ENCODE peak calls at places on chromosomes 2 and 18, in eight cellular contexts. One of them, this sample, is unnamed.

GRCh38 chr2:218671654-218672566 is at the start of the genes RNF25 and STK36:
- DNase-seq in stomach: peak; percentile 84
- DNase-seq in transverse colon: peak; percentile 84
- DNase-seq in suprapubic skin: peak; percentile 92
- DNase-seq in K562: peak; percentile 68
- DNase-seq in sigmoid colon: peak; percentile 91
- DNase-seq in esophagus muscularis mucosa: peak; percentile 96
- DNase-seq in heart left ventricle: peak; percentile 87
- DNase-seq in this sample: peak; percentile 84

GRCh38 chr2:128091691-128092050 is 671 bp downstream of the UGGT1 start:
- DNase-seq in stomach: no peak
- DNase-seq in transverse colon: peak; percentile 9
- DNase-seq in suprapubic skin: no peak
- DNase-seq in K562: no peak
- DNase-seq in sigmoid colon: no peak
- DNase-seq in esophagus muscularis mucosa: no peak
- DNase-seq in heart left ventricle: no peak
- DNase-seq in this sample: no peak

GRCh38 chr2:152238021-152238420 is 62.5 kb upstream of the STAM2 start:
- DNase-seq in stomach: no peak
- DNase-seq in transverse colon: no peak
- DNase-seq in suprapubic skin: no peak
- DNase-seq in K562: no peak
- DNase-seq in sigmoid colon: no peak
- DNase-seq in esophagus muscularis mucosa: no peak
- DNase-seq in heart left ventricle: no peak
- DNase-seq in this sample: no peak

GRCh38 chr2:23599691-23600090 is 214.7 kb downstream of the KLHL29 start:
- DNase-seq in stomach: no peak
- DNase-seq in transverse colon: no peak
- DNase-seq in suprapubic skin: no peak
- DNase-seq in K562: no peak
- DNase-seq in sigmoid colon: no peak
- DNase-seq in esophagus muscularis mucosa: no peak
- DNase-seq in heart left ventricle: no peak
- DNase-seq in this sample: no peak

GRCh38 chr2:200354823-200355751 is 48.6 kb downstream of the SPATS2L start:
- DNase-seq in stomach: no peak
- DNase-seq in transverse colon: no peak
- DNase-seq in suprapubic skin: no peak
- DNase-seq in K562: no peak
- DNase-seq in sigmoid colon: no peak
- DNase-seq in esophagus muscularis mucosa: no peak
- DNase-seq in heart left ventricle: no peak
- DNase-seq in this sample: no peak

GRCh38 chr2:105113616-105114275 is 75.9 kb downstream of the MRPS9 start:
- DNase-seq in stomach: no peak
- DNase-seq in transverse colon: no peak
- DNase-seq in suprapubic skin: no peak
- DNase-seq in K562: no peak
- DNase-seq in sigmoid colon: no peak
- DNase-seq in esophagus muscularis mucosa: peak; percentile 60
- DNase-seq in heart left ventricle: no peak
- DNase-seq in this sample: no peak

GRCh38 chr2:5472673-5473072 is 219.5 kb upstream of the SOX11 start:
- DNase-seq in stomach: no peak
- DNase-seq in transverse colon: no peak
- DNase-seq in suprapubic skin: no peak
- DNase-seq in K562: no peak
- DNase-seq in sigmoid colon: no peak
- DNase-seq in esophagus muscularis mucosa: peak; percentile 64
- DNase-seq in heart left ventricle: no peak
- DNase-seq in this sample: no peak

GRCh38 chr18:49340446-49340845 is 120.0 kb downstream of the DYM start:
- DNase-seq in stomach: no peak
- DNase-seq in transverse colon: no peak
- DNase-seq in suprapubic skin: no peak
- DNase-seq in K562: no peak
- DNase-seq in sigmoid colon: no peak
- DNase-seq in esophagus muscularis mucosa: no peak
- DNase-seq in heart left ventricle: no peak
- DNase-seq in this sample: no peak

GRCh38 chr18:51957001-51957400 is 383.0 kb upstream of the DCC start:
- DNase-seq in stomach: no peak
- DNase-seq in transverse colon: no peak
- DNase-seq in suprapubic skin: no peak
- DNase-seq in K562: no peak
- DNase-seq in sigmoid colon: no peak
- DNase-seq in esophagus muscularis mucosa: no peak
- DNase-seq in heart left ventricle: no peak
- DNase-seq in this sample: no peak

GRCh38 chr2:128642801-128643200 is 324.1 kb upstream of the HS6ST1 start:
- DNase-seq in stomach: peak; percentile 17
- DNase-seq in transverse colon: no peak
- DNase-seq in suprapubic skin: peak; percentile 13
- DNase-seq in K562: no peak
- DNase-seq in sigmoid colon: peak; percentile 26
- DNase-seq in esophagus muscularis mucosa: peak; percentile 86
- DNase-seq in heart left ventricle: peak; percentile 16
- DNase-seq in this sample: peak; percentile 2

GRCh38 chr2:18124126-18124835 is 245.8 kb downstream of the KCNS3 start:
- DNase-seq in stomach: no peak
- DNase-seq in transverse colon: no peak
- DNase-seq in suprapubic skin: no peak
- DNase-seq in K562: no peak
- DNase-seq in sigmoid colon: no peak
- DNase-seq in esophagus muscularis mucosa: peak; percentile 79
- DNase-seq in heart left ventricle: no peak
- DNase-seq in this sample: no peak

GRCh38 chr2:234919711-234920110 is 32.1 kb upstream of the SH3BP4 start:
- DNase-seq in stomach: no peak
- DNase-seq in transverse colon: no peak
- DNase-seq in suprapubic skin: no peak
- DNase-seq in K562: no peak
- DNase-seq in sigmoid colon: no peak
- DNase-seq in esophagus muscularis mucosa: peak; percentile 57
- DNase-seq in heart left ventricle: no peak
- DNase-seq in this sample: no peak

GRCh38 chr2:220090050-220090449 is 462.6 kb downstream of the SLC4A3 start:
- DNase-seq in stomach: no peak
- DNase-seq in transverse colon: no peak
- DNase-seq in suprapubic skin: no peak
- DNase-seq in K562: no peak
- DNase-seq in sigmoid colon: no peak
- DNase-seq in esophagus muscularis mucosa: no peak
- DNase-seq in heart left ventricle: no peak
- DNase-seq in this sample: no peak

GRCh38 chr18:64271975-64272659 is 123.2 kb upstream of the LINC00305 start:
- DNase-seq in stomach: no peak
- DNase-seq in transverse colon: no peak
- DNase-seq in suprapubic skin: no peak
- DNase-seq in K562: no peak
- DNase-seq in sigmoid colon: no peak
- DNase-seq in esophagus muscularis mucosa: no peak
- DNase-seq in heart left ventricle: no peak
- DNase-seq in this sample: peak; percentile 86
- H3K4me1 ChIP-seq in stomach: no peaks in the 10 kb centered on the region
- H3K4me1 ChIP-seq in transverse colon: no peaks in the 10 kb centered on the region
- H3K4me1 ChIP-seq in suprapubic skin: no peaks in the 10 kb centered on the region
- H3K4me1 ChIP-seq in K562: no peaks in the 10 kb centered on the region
- H3K4me1 ChIP-seq in sigmoid colon: no peaks in the 10 kb centered on the region
- H3K4me1 ChIP-seq in esophagus muscularis mucosa: no peaks in the 10 kb centered on the region
- H3K4me1 ChIP-seq in heart left ventricle: no peaks in the 10 kb centered on the region
- H3K4me1 ChIP-seq in this sample: no peaks in the 10 kb centered on the region

GRCh38 chr2:121076885-121077549 is 208.0 kb downstream of the TFCP2L1 start:
- DNase-seq in stomach: peak; percentile 84
- DNase-seq in transverse colon: peak; percentile 75
- DNase-seq in suprapubic skin: no peak
- DNase-seq in K562: peak; percentile 85
- DNase-seq in sigmoid colon: no peak
- DNase-seq in esophagus muscularis mucosa: no peak
- DNase-seq in heart left ventricle: peak; percentile 54
- DNase-seq in this sample: peak; percentile 75
- H3K27me3 ChIP-seq in stomach: peaks cover 30% of the 10 kb centered on the region
- H3K27me3 ChIP-seq in transverse colon: peaks cover 39% of the 10 kb centered on the region
- H3K27me3 ChIP-seq in suprapubic skin: peaks cover 32% of the 10 kb centered on the region
- H3K27me3 ChIP-seq in K562: peaks cover 52% of the 10 kb centered on the region
- H3K27me3 ChIP-seq in sigmoid colon: no peaks in the 10 kb centered on the region
- H3K27me3 ChIP-seq in esophagus muscularis mucosa: no peaks in the 10 kb centered on the region
- H3K27me3 ChIP-seq in heart left ventricle: peaks cover 18% of the 10 kb centered on the region
- H3K27me3 ChIP-seq in this sample: no peaks in the 10 kb centered on the region

DNA sequence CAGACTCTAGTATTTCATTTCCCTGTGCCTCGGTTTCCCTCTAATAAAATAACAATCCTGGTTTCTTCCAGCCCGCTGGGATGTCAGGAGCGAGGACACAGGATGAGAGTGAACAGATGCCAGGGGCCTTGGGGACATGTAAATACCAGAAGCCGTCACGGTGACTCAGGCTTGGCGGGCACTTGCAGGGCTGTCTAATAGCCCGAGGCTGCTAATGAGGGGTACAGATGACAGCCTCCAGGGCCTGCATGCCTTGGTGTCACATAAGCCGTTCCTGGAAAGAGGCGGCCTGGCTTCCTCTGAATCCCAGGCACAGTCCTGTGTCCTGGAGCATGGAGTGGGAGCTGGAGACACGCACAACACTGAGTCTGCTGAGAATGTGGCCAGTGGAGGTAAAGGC is 28.2 kb downstream of the HS1BP3 start:
- DNase-seq in stomach: no peak
- DNase-seq in transverse colon: peak; percentile 6
- DNase-seq in suprapubic skin: peak; percentile 76
- DNase-seq in K562: no peak
- DNase-seq in sigmoid colon: peak; percentile 71
- DNase-seq in esophagus muscularis mucosa: no peak
- DNase-seq in heart left ventricle: peak; percentile 84
- DNase-seq in this sample: peak; percentile 11
- TF ChIP-seq POLR2A in stomach: no peak
- TF ChIP-seq POLR2A in transverse colon: no peak
- TF ChIP-seq POLR2A in suprapubic skin: no peak
- TF ChIP-seq POLR2A in K562: no peak
- TF ChIP-seq POLR2A in sigmoid colon: no peak
- TF ChIP-seq POLR2A in esophagus muscularis mucosa: no peak
- TF ChIP-seq POLR2A in heart left ventricle: no peak
- TF ChIP-seq POLR2A in this sample: no peak

GRCh38 chr2:11752906-11753305 is 6.5 kb downstream of the LPIN1 start:
- DNase-seq in stomach: no peak
- DNase-seq in transverse colon: no peak
- DNase-seq in suprapubic skin: no peak
- DNase-seq in K562: no peak
- DNase-seq in sigmoid colon: no peak
- DNase-seq in esophagus muscularis mucosa: no peak
- DNase-seq in heart left ventricle: no peak
- DNase-seq in this sample: no peak

GRCh38 chr2:11748861-11749645 is 2.6 kb downstream of the LPIN1 start:
- DNase-seq in stomach: no peak
- DNase-seq in transverse colon: no peak
- DNase-seq in suprapubic skin: no peak
- DNase-seq in K562: no peak
- DNase-seq in sigmoid colon: no peak
- DNase-seq in esophagus muscularis mucosa: no peak
- DNase-seq in heart left ventricle: no peak
- DNase-seq in this sample: no peak

GRCh38 chr2:11750422-11750821 is 4.0 kb downstream of the LPIN1 start:
- DNase-seq in stomach: no peak
- DNase-seq in transverse colon: no peak
- DNase-seq in suprapubic skin: no peak
- DNase-seq in K562: no peak
- DNase-seq in sigmoid colon: no peak
- DNase-seq in esophagus muscularis mucosa: no peak
- DNase-seq in heart left ventricle: no peak
- DNase-seq in this sample: no peak

GRCh38 chr2:11749646-11750349 is 3.4 kb downstream of the LPIN1 start:
- DNase-seq in stomach: no peak
- DNase-seq in transverse colon: peak; percentile 53
- DNase-seq in suprapubic skin: no peak
- DNase-seq in K562: no peak
- DNase-seq in sigmoid colon: no peak
- DNase-seq in esophagus muscularis mucosa: no peak
- DNase-seq in heart left ventricle: no peak
- DNase-seq in this sample: no peak

GRCh38 chr2:11750917-11751316 is 4.5 kb downstream of the LPIN1 start:
- DNase-seq in stomach: no peak
- DNase-seq in transverse colon: peak; percentile 55
- DNase-seq in suprapubic skin: no peak
- DNase-seq in K562: no peak
- DNase-seq in sigmoid colon: no peak
- DNase-seq in esophagus muscularis mucosa: no peak
- DNase-seq in heart left ventricle: no peak
- DNase-seq in this sample: no peak
- H3K4me1 ChIP-seq in stomach: peaks cover 82% of the 10 kb centered on the region
- H3K4me1 ChIP-seq in transverse colon: peaks cover 48% of the 10 kb centered on the region
- H3K4me1 ChIP-seq in suprapubic skin: peaks cover 82% of the 10 kb centered on the region
- H3K4me1 ChIP-seq in K562: peaks cover 62% of the 10 kb centered on the region
- H3K4me1 ChIP-seq in sigmoid colon: no peaks in the 10 kb centered on the region
- H3K4me1 ChIP-seq in esophagus muscularis mucosa: peaks cover 84% of the 10 kb centered on the region
- H3K4me1 ChIP-seq in heart left ventricle: peaks cover 77% of the 10 kb centered on the region
- H3K4me1 ChIP-seq in this sample: peaks cover 35% of the 10 kb centered on the region

This sample was measured in right lobe of liver.